ENCODE peak calls at places on chromosome 9, in five cellular contexts. A is T-helper 2 cell, I is heart right ventricle, L is NCI-H2029 treated with DMSO at 0.1 percent for 48 hours, G is hepatocyte. T is an unnamed sample.

GRCh38 chr9:127179633-127180401 is 57.4 kb upstream of the ANGPTL2 start:
- DNase-seq in G (no peak), I (no peak), L (no peak), A (no peak), T (no peak)

GRCh38 chr9:113963017-113963620 is 87.0 kb downstream of the ZNF618 start:
- DNase-seq in I (peak), G (peak), L (peak), A (no peak), T (peak)

GRCh38 chr9:123484130-123484529 is 128.1 kb downstream of the CRB2 start:
- DNase-seq in L (no peak), G (peak), A (no peak), I (no peak), T (no peak)

GRCh38 chr9:125255781-125256391 is 5.7 kb upstream of the GAPVD1 start:
- DNase-seq in A (no peak), L (no peak), G (peak), I (no peak), T (peak)

GRCh38 chr9:25724424-25724823 is 46.2 kb upstream of the TUSC1 start:
- DNase-seq in L (no peak), I (no peak), G (no peak), A (no peak), T (no peak)

GRCh38 chr9:110303136-110303535 is 34.5 kb downstream of the TXNDC8 start:
- DNase-seq in A (no peak), G (peak), I (no peak), L (no peak), T (no peak)

GRCh38 chr9:71498691-71499090 is 269.6 kb downstream of the CEMIP2 start:
- DNase-seq in G (no peak), A (no peak), I (no peak), L (no peak), T (no peak)

GRCh38 chr9:95750725-95751644 is 124.5 kb upstream of the ERCC6L2 start:
- DNase-seq in L (no peak), I (no peak), A (no peak), G (no peak), T (no peak)

GRCh38 chr9:129174724-129175514 is 3.1 kb downstream of the IER5L start:
- DNase-seq in G (peak), I (peak), A (no peak), L (peak), T (peak)

GRCh38 chr9:93119953-93120845 is 13.9 kb downstream of the NINJ1 start:
- DNase-seq in L (peak), I (peak), A (no peak), G (peak), T (peak)

GRCh38 chr9:37187269-37187668 is 66.9 kb downstream of the ZCCHC7 start:
- DNase-seq in I (no peak), L (no peak), G (no peak), A (no peak), T (peak)

GRCh38 chr9:126773004-126773607 is 31.7 kb upstream of the ZBTB43 start:
- DNase-seq in G (peak), I (no peak), A (no peak), L (no peak), T (peak)

GRCh38 chr9:18496586-18496985 is 22.6 kb downstream of the ADAMTSL1 start:
- DNase-seq in A (no peak), G (no peak), L (no peak), I (no peak), T (no peak)

GRCh38 chr9:86239053-86239770 is 20.2 kb downstream of the C9orf153 start:
- DNase-seq in L (no peak), A (no peak), G (no peak), I (no peak), T (peak)

GRCh38 chr9:135815433-135816178 is 91.7 kb downstream of the CAMSAP1 start:
- DNase-seq in L (no peak), A (no peak), I (no peak), G (no peak), T (no peak)

GRCh38 chr9:107648153-107648716 is 158.7 kb upstream of the KLF4 start:
- DNase-seq in G (no peak), I (no peak), A (no peak), L (no peak), T (no peak)

GRCh38 chr9:17137576-17137975 is 2.7 kb downstream of the CNTLN start:
- DNase-seq in L (no peak), G (no peak), I (no peak), A (no peak), T (no peak)

GRCh38 chr9:37936965-37937364 is 33.0 kb upstream of the SLC25A51 start:
- DNase-seq in G (peak), I (peak), A (no peak), L (no peak), T (no peak)

GRCh38 chr9:134492281-134492691 is 149.3 kb upstream of the COL5A1 start:
- DNase-seq in A (no peak), G (peak), L (no peak), I (peak), T (no peak)

GRCh38 chr9:35540315-35540714 is 50.4 kb downstream of the RUSC2 start:
- DNase-seq in A (no peak), I (no peak), L (no peak), G (no peak), T (no peak)

GRCh38 chr9:76594764-76595410 is 135.9 kb downstream of the GCNT1 start:
- DNase-seq in A (no peak), I (no peak), G (no peak), L (no peak), T (no peak)

GRCh38 chr9:80285325-80285724 is 713.6 kb downstream of the TLE4 start:
- DNase-seq in G (peak), L (no peak), I (no peak), A (no peak), T (peak)

GRCh38 chr9:33988219-33988890 is 60.3 kb downstream of the UBAP2 start:
- DNase-seq in G (no peak), I (no peak), L (no peak), A (no peak), T (no peak)

GRCh38 chr9:71349218-71349617 is 227.8 kb upstream of the TRPM3 start:
- DNase-seq in L (no peak), A (no peak), G (no peak), I (no peak), T (no peak)

GRCh38 chr9:87249029-87249428 is 248.6 kb upstream of the DAPK1 start:
- DNase-seq in A (no peak), L (no peak), I (no peak), G (no peak), T (no peak)

GRCh38 chr9:72334658-72335337 is 30.2 kb downstream of the ZFAND5 start:
- DNase-seq in I (no peak), A (no peak), L (no peak), G (no peak), T (no peak)